ENCODE peak calls at places on chromosomes 11 and 22, in nine cellular contexts. J, H, X, A, D, K, W, C and Y are unnamed samples.

GRCh38 chr22:23382796-23383195 is 197.3 kb downstream of the IGLL1 start:
- DNase-seq in C (no peak), X (no peak), H (no peak), K (no peak), W (no peak), A (no peak), J (no peak), D (peak), Y (no peak)

GRCh38 chr11:116610190-116610589 is 162.6 kb downstream of the BUD13 start:
- DNase-seq in D (no peak), X (no peak), W (no peak), C (peak), H (no peak), K (no peak), A (no peak), J (no peak), Y (no peak)

GRCh38 chr11:85540181-85540580 is 87.0 kb downstream of the DLG2 start:
- DNase-seq in H (no peak), C (no peak), A (no peak), K (no peak), J (no peak), X (no peak), W (no peak), D (no peak), Y (no peak)

GRCh38 chr22:49971232-49972162 is 10.9 kb downstream of the PIM3 start:
- DNase-seq in A (peak), H (peak), C (peak), K (peak), D (peak), W (peak), J (peak), X (peak), Y (no peak)

GRCh38 chr22:39148727-39149535 is 3.5 kb downstream of the CBX7 start:
- DNase-seq in J (peak), D (no peak), H (peak), K (peak), C (peak), W (peak), A (no peak), X (peak), Y (no peak)

GRCh38 chr11:78587446-78587845 is 12.8 kb upstream of the NARS2 start:
- DNase-seq in C (no peak), D (no peak), W (no peak), K (no peak), X (no peak), A (no peak), J (no peak), H (no peak), Y (no peak)

GRCh38 chr22:36331306-36331911 is 56.4 kb downstream of the MYH9 start:
- DNase-seq in C (peak), H (peak), D (no peak), K (peak), X (peak), W (no peak), J (peak), A (peak), Y (peak)

GRCh38 chr22:43296279-43296902 is 46.8 kb downstream of the SCUBE1 start:
- DNase-seq in K (no peak), X (no peak), D (no peak), A (no peak), W (no peak), H (no peak), C (no peak), J (no peak), Y (no peak)

GRCh38 chr22:37462983-37463382 is 23.2 kb downstream of the MFNG start:
- DNase-seq in K (no peak), X (no peak), A (no peak), D (no peak), W (peak), J (no peak), C (no peak), H (no peak), Y (no peak)

GRCh38 chr11:3627291-3627690 is 14.5 kb downstream of the ART5 start:
- DNase-seq in H (no peak), X (no peak), W (no peak), C (no peak), J (no peak), A (no peak), K (no peak), D (no peak), Y (no peak)

GRCh38 chr22:29022101-29022817 is 39.4 kb downstream of the C22orf31 start:
- DNase-seq in C (no peak), D (no peak), X (no peak), A (no peak), W (no peak), J (no peak), H (no peak), K (no peak), Y (no peak)

GRCh38 chr11:111531687-111532364 is 8.7 kb upstream of the LAYN start:
- DNase-seq in H (no peak), A (peak), W (no peak), J (no peak), X (no peak), C (no peak), D (no peak), K (no peak), Y (no peak)

GRCh38 chr11:16512163-16512562 is 155.8 kb upstream of the SOX6 start:
- DNase-seq in W (no peak), D (no peak), C (no peak), J (no peak), H (no peak), A (no peak), X (no peak), K (no peak), Y (no peak)

GRCh38 chr22:36860821-36861659 is at the start of gene NCF4:
- DNase-seq in D (no peak), K (peak), C (peak), J (no peak), A (no peak), H (peak), X (no peak), W (no peak), Y (no peak)

GRCh38 chr11:433641-434040 is 8.2 kb downstream of the ANO9 start:
- DNase-seq in K (no peak), D (no peak), J (no peak), W (no peak), H (no peak), X (no peak), C (no peak), A (no peak), Y (no peak)

GRCh38 chr11:72239296-72239848 is 4.6 kb downstream of the PHOX2A start:
- DNase-seq in C (no peak), A (no peak), W (peak), X (no peak), D (peak), H (no peak), J (no peak), K (peak), Y (no peak)
- TF ChIP-seq POLR2A in C (no peak), A (no peak), W (no peak), X (no peak), D (no peak), H (no peak), J (peak), K (no peak), Y (no peak)

DNA sequence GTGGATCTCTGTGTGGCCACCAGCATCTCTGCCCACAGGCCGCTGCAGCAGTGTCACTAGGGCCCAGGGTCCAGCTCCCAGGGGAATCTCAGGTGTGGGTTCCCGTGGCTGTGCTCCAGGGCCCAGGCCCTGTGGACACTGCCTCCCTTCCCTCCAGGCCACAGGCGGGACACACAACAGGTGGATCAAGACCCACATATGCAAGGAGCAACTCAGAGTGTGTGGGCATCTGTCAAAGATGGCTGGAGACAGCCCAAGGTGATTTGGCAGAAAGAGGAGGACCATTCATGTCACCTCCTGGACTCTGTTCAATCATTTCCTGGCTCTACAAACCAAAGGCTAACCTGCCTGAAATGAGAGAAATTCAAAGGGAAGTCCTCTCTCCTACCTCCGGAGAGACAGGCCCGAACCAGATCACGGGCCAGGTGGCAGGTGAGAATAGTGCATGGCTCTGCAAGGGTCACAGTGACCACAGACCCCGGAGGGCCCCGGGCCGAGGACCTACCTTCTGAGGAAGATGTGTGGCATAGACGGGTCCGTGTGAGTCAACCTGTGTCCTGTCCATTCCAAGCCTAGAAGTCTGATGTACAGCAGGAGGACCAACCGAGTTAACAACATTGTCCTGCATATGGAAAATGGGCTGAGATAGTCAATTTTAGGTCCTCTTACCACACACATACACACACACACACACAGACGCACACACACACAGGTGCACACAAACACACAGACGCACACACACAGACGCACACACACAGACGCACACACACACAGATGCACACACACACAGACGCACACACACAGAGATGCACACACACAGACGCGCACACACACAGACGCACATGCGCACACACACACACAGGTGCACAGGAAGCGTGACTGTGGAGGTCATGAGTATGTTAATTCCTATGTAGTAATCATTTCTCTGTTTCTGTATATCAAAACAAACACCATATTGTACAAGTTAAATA is 1068.5 kb downstream of the BRD1 start:
- DNase-seq in J (no peak), A (no peak), C (peak), D (peak), X (no peak), H (no peak), W (no peak), K (no peak), Y (peak)
- TF ChIP-seq EP300 in J (no peak), A (no peak), C (no peak), D (no peak), X (no peak), H (no peak), W (no peak), K (no peak), Y (no peak)

DNA sequence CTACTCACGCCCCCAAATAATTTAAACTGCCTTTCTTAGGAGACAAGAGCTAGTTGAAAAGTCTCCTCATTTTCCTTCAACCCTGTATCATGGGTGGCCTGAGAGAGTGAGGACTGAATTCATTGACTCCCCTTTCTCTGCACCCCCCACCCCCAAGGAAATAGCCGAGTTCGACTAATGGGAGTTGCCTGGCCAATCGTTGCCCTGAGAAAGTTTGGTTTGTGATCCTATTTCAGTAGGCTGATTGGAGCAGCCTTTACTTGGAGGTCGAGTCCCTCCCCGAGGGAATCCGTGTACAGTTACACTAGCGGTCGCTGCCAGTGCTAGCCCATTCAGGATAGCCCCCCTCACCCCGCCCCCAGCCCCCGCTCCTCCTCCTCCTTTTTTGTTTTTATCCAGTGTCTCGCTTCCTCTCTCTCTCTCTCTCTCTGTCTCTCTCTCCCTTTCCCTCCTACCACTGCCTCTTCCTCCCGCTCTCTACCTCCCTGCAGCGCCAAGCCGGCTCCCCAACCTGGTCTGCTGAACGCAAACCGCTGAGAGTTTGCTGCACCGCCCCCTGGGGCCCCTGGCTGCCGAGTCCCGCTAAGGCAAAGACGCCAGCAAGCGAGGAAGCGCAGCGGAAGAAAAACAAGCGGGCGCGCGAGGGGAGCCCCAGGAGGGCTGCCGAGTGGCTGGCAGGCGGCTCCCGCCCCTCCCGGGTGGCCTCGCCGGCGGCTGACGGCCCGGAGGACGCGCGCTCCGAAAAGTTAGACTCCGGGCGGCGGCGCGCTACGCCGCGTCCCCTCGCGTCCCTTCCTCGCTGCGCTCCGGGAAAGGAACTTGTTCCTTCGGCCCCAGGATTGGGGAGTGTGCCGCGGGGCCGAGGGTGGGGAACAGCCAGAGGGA is at the start of gene GRAMD1B:
- DNase-seq in A (peak), H (no peak), W (peak), X (peak), J (no peak), C (peak), K (peak), D (no peak), Y (no peak)
- TF ChIP-seq POLR2A in A (no peak), H (no peak), W (no peak), X (no peak), J (no peak), C (no peak), K (no peak), D (no peak), Y (no peak)

DNA sequence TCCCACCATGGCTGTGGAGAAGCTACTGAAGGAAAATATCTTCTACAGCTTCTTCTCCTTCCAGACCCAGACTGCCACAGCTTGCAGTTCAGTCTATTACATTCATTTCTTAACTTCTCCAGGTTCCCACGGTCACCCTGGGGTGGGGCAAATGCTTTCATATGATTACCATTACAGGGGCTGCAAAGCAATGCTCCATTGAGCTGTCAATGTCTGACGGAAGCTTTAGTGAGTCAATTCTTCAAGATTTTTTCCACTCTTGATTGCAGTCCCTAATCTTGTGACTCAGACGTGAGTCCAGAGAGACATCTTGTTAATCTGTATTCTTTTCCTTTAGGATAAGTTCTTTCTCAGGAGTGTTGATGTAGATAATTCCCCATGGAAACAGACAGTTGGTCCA is 233.4 kb upstream of the DDI1 start:
- DNase-seq in X (no peak), J (no peak), C (no peak), W (no peak), H (no peak), A (no peak), D (no peak), K (no peak), Y (no peak)
- TF ChIP-seq EP300 in X (no peak), J (no peak), C (no peak), W (no peak), H (no peak), A (no peak), D (no peak), K (no peak), Y (no peak)

GRCh38 chr11:58578635-58579191 is at the start of gene ZFP91:
- DNase-seq in X (peak), K (peak), C (peak), H (peak), D (peak), W (peak), J (peak), A (peak), Y (peak)
- TF ChIP-seq POLR2A in X (peak), K (peak), C (peak), H (peak), D (peak), W (no peak), J (peak), A (peak), Y (peak)

GRCh38 chr11:73729594-73730206 is 31.2 kb downstream of the RAB6A start:
- DNase-seq in J (peak), W (peak), C (no peak), H (no peak), K (no peak), A (peak), X (no peak), D (no peak), Y (no peak)
- TF ChIP-seq EP300 in J (no peak), W (no peak), C (no peak), H (no peak), K (no peak), A (no peak), X (no peak), D (no peak), Y (no peak)

DNA sequence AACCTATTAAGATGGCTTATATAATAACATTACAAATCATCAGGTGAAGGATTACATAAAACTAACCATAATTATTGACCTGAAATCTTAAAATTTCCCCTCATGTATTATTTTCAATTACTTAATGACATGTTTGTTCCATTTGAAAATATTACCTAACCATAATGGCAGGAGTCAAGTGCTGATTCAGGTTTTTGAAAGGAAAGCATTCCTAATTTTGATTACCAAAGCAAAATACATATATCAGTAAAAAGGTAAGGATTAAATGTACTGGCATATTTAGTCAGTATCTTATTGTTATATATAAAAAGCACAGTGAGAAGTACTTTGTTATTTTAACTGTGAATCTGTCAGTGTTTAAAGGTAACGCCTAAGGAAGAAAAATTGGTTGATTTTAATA is 960.0 kb upstream of the CNTN5 start:
- DNase-seq in H (no peak), A (no peak), W (no peak), J (no peak), K (no peak), X (no peak), D (no peak), C (no peak), Y (no peak)
- TF ChIP-seq POLR2A in H (no peak), A (no peak), W (no peak), J (no peak), K (no peak), X (no peak), D (no peak), C (no peak), Y (no peak)

GRCh38 chr11:13944801-13945505 is 17.6 kb upstream of the SPON1 start:
- DNase-seq in W (no peak), J (no peak), C (no peak), K (no peak), X (no peak), H (no peak), D (no peak), A (no peak), Y (no peak)

GRCh38 chr11:13941790-13942189 is 20.7 kb upstream of the SPON1 start:
- DNase-seq in J (no peak), K (no peak), D (no peak), C (no peak), A (no peak), H (no peak), W (no peak), X (no peak), Y (no peak)

GRCh38 chr11:13940611-13941256 is 21.8 kb upstream of the SPON1 start:
- DNase-seq in A (no peak), D (no peak), C (no peak), K (no peak), J (no peak), X (no peak), W (no peak), H (no peak), Y (no peak)

GRCh38 chr11:13944016-13944415 is 18.5 kb upstream of the SPON1 start:
- DNase-seq in C (no peak), H (no peak), J (no peak), K (no peak), A (no peak), D (no peak), W (no peak), X (no peak), Y (no peak)

DNA sequence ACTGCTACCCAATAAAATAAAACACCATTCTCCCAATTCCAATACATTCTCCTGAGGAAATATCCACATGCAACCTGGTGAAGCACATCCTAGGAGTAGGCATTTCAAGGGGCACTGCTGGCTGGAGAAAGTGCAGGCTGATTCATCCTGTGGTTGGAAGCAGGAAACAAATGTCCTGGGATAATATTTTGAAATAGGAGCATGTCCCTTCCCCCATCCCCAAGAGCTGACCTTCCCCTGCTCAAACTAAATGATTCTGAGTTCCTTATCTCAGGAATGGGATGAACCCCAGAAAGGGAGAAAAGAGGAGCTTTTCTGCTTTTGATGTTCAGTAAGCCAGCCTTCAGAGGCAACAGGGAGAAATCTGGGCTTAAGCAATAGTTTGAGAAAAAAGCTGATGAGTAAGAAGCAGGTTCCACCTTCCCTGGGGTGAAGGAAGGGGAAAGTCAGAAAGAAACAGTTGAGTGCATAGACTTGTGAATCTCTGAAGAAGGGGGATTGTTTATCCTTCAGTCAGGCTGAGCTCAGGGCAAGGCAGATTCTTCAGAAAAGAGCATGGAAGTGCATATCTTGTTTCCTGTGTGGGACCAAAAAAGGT is 19.5 kb upstream of the SPON1 start:
- DNase-seq in W (no peak), J (no peak), K (no peak), C (no peak), X (no peak), D (no peak), A (no peak), H (no peak), Y (no peak)
- TF ChIP-seq EP300 in W (no peak), J (no peak), K (no peak), C (no peak), X (no peak), D (no peak), A (no peak), H (no peak), Y (no peak)